ENCODE peak calls at places on chromosomes 6 and 20, in four cellular contexts. A is IMR-90, K is GM12878, C is K562. E is an unnamed sample.

GRCh38 chr6:170449231-170449630 is 103.9 kb downstream of the PSMB1 start:
- DNase-seq in A (peak), K (no peak), C (no peak), E (no peak)

GRCh38 chr6:118945217-118945616 is 10.3 kb upstream of the MCM9 start:
- DNase-seq in A (no peak), K (no peak), C (no peak), E (no peak)

GRCh38 chr6:151060742-151061100 is 179.0 kb upstream of the AKAP12 start:
- DNase-seq in A (no peak), K (no peak), C (no peak), E (no peak)

GRCh38 chr6:1971612-1972011 is 273.8 kb downstream of the GMDS start:
- DNase-seq in A (peak), K (no peak), C (no peak), E (no peak)

GRCh38 chr20:7090001-7090400 is 322.5 kb downstream of the BMP2 start:
- DNase-seq in A (no peak), K (no peak), C (no peak), E (no peak)

GRCh38 chr20:59002388-59002787 is 4.7 kb downstream of the CTSZ start:
- DNase-seq in A (no peak), K (no peak), C (no peak), E (no peak)

GRCh38 chr6:82507112-82507511 is 143.5 kb downstream of the TPBG start:
- DNase-seq in A (no peak), K (peak), C (no peak), E (no peak)

GRCh38 chr6:45163952-45164766 is 164.0 kb upstream of the RUNX2 start:
- DNase-seq in A (no peak), K (peak), C (no peak), E (no peak)

GRCh38 chr20:62120990-62121775 is 1.1 kb upstream of the LSM14B start:
- DNase-seq in A (peak), K (no peak), C (no peak), E (no peak)

GRCh38 chr6:30942338-30943060 is 1.7 kb downstream of the MUCL3 start:
- DNase-seq in A (peak), K (no peak), C (peak), E (peak)

GRCh38 chr6:170313716-170314295 is 7.2 kb downstream of the FAM120B start:
- DNase-seq in A (peak), K (no peak), C (no peak), E (no peak)

GRCh38 chr6:35267446-35267845 is 7.9 kb downstream of the ZNF76 start:
- DNase-seq in A (no peak), K (no peak), C (no peak), E (no peak)

GRCh38 chr6:151485616-151486015 is 8.2 kb upstream of the CCDC170 start:
- DNase-seq in A (peak), K (no peak), C (no peak), E (peak)

GRCh38 chr6:81981812-81982211 is 229.3 kb upstream of the TENT5A start:
- DNase-seq in A (peak), K (no peak), C (no peak), E (peak)

GRCh38 chr20:4038047-4038459 is 22.7 kb upstream of the RNF24 start:
- DNase-seq in A (peak), K (peak), C (peak), E (no peak)

GRCh38 chr20:44080646-44081267 is 106.2 kb downstream of the JPH2 start:
- DNase-seq in A (peak), K (peak), C (peak), E (peak)

GRCh38 chr6:129959358-129959930 is 58.9 kb upstream of the L3MBTL3 start:
- DNase-seq in A (no peak), K (no peak), C (no peak), E (no peak)

GRCh38 chr20:50313827-50314226 is 123.2 kb downstream of the CEBPB start:
- DNase-seq in A (no peak), K (no peak), C (no peak), E (no peak)

GRCh38 chr6:136335736-136336362 is 46.2 kb upstream of the BCLAF1 start:
- DNase-seq in A (peak), K (no peak), C (no peak), E (no peak)

GRCh38 chr6:66048684-66049474 is 341.9 kb upstream of the EYS start:
- DNase-seq in A (no peak), K (no peak), C (no peak), E (no peak)

GRCh38 chr6:82057846-82058554 is 189.5 kb downstream of the IBTK start:
- DNase-seq in A (peak), K (no peak), C (no peak), E (peak)

GRCh38 chr6:161917645-161918044 is 643.8 kb upstream of the AGPAT4 start:
- DNase-seq in A (no peak), K (no peak), C (no peak), E (no peak)

GRCh38 chr6:53833147-53833546 is 38.3 kb downstream of the LRRC1 start:
- DNase-seq in A (no peak), K (no peak), C (no peak), E (no peak)

GRCh38 chr20:60057866-60058807 is 99.9 kb downstream of the CDH26 start:
- DNase-seq in A (peak), K (no peak), C (no peak), E (no peak)

GRCh38 chr6:5025911-5026819 is 22.3 kb upstream of the RPP40 start:
- DNase-seq in A (peak), K (no peak), C (peak), E (peak)

GRCh38 chr20:17381701-17382100 is 149.5 kb downstream of the BFSP1 start:
- DNase-seq in A (no peak), K (no peak), C (no peak), E (no peak)

GRCh38 chr6:24945046-24945445 is 9.3 kb upstream of the RIPOR2 start:
- DNase-seq in A (no peak), K (no peak), C (no peak), E (no peak)

GRCh38 chr20:22350624-22351023 is 233.7 kb downstream of the FOXA2 start:
- DNase-seq in A (no peak), K (no peak), C (no peak), E (no peak)

GRCh38 chr20:21099653-21100589 is 6.2 kb downstream of the LINC00237 start:
- DNase-seq in A (peak), K (no peak), C (peak), E (no peak)

GRCh38 chr20:57433658-57434389 is 42.6 kb downstream of the RBM38 start:
- DNase-seq in A (no peak), K (no peak), C (no peak), E (no peak)

GRCh38 chr6:82182756-82183155 is 64.8 kb downstream of the IBTK start:
- DNase-seq in A (peak), K (no peak), C (no peak), E (no peak)

GRCh38 chr6:117078624-117079023 is 186.7 kb upstream of the VGLL2 start:
- DNase-seq in A (no peak), K (no peak), C (no peak), E (no peak)

GRCh38 chr20:31837896-31838397 is 7.5 kb downstream of the FOXS1 start:
- DNase-seq in A (peak), K (no peak), C (peak), E (peak)

GRCh38 chr6:14831922-14832321 is 413.9 kb upstream of the JARID2 start:
- DNase-seq in A (no peak), K (no peak), C (no peak), E (no peak)

GRCh38 chr6:71529769-71530168 is 241.2 kb downstream of the OGFRL1 start:
- DNase-seq in A (no peak), K (no peak), C (no peak), E (no peak)

GRCh38 chr6:133646021-133646682 is 242.8 kb upstream of the TCF21 start:
- DNase-seq in A (peak), K (no peak), C (no peak), E (no peak)

GRCh38 chr6:133648576-133648975 is 240.3 kb upstream of the TCF21 start:
- DNase-seq in A (peak), K (no peak), C (no peak), E (no peak)

GRCh38 chr6:133641111-133641510 is 247.8 kb upstream of the TCF21 start:
- DNase-seq in A (no peak), K (no peak), C (no peak), E (no peak)

GRCh38 chr6:133645000-133645619 is 243.8 kb upstream of the TCF21 start:
- DNase-seq in A (peak), K (no peak), C (no peak), E (no peak)

GRCh38 chr6:133644548-133644947 is 244.4 kb upstream of the TCF21 start:
- DNase-seq in A (no peak), K (no peak), C (no peak), E (no peak)
- TF ChIP-seq POLR2A in A (no peak), K (no peak), C (no peak), E (no peak)

DNA sequence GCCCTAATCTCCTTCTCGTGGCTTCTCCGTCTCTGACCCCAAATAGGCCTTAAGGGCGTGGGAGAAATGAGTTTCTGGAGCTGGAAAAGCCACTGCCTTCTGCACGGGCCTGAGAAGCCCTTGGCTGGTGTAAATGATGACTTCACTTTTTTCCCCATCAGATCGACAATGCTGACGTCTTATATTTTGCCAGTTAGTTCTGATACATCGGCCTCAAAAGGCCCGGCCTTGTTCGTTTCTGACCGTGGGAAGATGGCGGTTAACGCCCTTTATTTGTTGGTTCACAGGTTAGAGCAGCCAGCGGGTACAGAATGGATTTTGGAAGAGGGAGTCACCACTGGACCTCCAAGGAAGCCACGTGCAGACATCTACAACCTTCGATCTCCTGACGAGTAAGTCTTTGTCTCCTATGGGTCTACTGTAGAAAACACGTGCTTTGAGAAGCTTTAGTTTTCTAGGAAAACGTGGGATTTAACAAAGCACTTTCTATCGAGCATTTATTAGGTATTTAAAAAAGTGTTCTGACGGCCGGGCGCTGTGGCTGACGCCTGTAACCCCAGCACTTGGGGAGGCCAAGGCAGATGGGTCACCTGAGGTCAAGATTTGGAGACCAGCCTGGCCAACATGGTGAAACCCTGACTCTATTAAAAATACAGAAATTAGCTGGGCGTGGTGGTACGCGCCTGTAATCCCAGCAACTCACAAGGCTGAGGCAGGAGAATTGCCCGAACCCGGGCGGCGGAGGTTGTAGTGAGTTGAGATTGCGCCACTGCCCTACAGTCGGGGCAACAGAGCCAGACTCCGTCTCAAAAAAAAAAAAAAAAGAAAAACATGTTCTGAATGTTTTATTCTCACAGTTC is 1.2 kb upstream of the ZNFX1 start:
- DNase-seq in A (no peak), K (no peak), C (peak), E (no peak)
- TF ChIP-seq FOS in A (no peak), K (no peak), C (no peak), E (no peak)

GRCh38 chr6:99236010-99236409 is 113.5 kb downstream of the FAXC start:
- DNase-seq in A (no peak), K (no peak), C (no peak), E (no peak)

GRCh38 chr6:99233219-99233618 is 116.3 kb downstream of the FAXC start:
- DNase-seq in A (no peak), K (no peak), C (no peak), E (no peak)

GRCh38 chr6:99232003-99232402 is 117.5 kb downstream of the FAXC start:
- DNase-seq in A (no peak), K (no peak), C (no peak), E (no peak)
- TF ChIP-seq POLR2A in A (no peak), K (no peak), C (no peak), E (no peak)

GRCh38 chr20:34210271-34210670 is 31.0 kb upstream of the ASIP start:
- DNase-seq in A (no peak), K (no peak), C (no peak), E (no peak)
- TF ChIP-seq FOS in A (no peak), K (no peak), C (no peak), E (no peak)

DNA sequence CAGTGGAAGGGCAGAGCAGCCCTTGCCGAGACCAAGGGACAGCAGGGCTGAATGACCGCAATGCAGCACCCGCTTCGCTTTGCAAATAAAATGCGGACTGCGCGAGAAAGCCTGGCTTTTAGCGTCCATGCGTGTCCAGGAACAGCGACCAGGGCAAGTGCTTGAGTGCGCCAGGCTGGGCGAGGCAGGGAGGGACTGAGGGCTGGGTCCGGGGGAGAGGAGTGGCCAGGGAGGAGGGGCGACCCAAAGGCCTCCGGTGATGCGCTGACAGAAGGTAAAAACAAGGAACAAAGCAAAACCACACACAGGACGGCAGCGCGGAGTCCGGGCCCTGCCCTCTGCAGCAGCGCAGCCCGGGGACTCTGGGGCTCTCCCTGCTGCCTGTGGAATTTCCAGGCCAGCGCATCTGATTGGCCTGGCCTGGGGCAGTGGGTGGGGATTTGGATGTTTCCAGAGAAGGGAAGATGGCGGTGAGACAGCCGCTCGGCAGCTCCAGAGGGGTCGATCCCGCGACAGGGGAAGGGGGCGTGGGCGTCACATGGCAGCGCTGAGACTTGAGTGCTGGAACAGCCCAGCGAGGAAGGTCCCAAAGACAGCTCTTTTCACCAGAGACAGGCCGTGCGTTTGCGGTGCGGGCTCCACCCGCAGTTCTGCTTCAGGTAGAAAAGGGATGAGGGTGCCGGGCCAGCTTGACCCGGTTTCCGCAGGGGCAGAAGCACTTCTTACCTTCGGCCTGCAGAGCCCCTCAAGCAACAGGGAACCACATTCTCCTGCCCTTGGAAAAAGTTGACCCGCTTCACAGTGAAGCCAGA is 51.8 kb downstream of the SSR1 start:
- DNase-seq in A (peak), K (no peak), C (peak), E (peak)
- TF ChIP-seq POLR2A in A (peak), K (no peak), C (peak), E (peak)

GRCh38 chr6:32439708-32440214 is at the start of gene HLA-DRA:
- DNase-seq in A (peak), K (peak), C (peak), E (peak)
- TF ChIP-seq FOS in A (no peak), K (peak), C (peak), E (no peak)

GRCh38 chr6:357791-358341 is 33.7 kb upstream of the IRF4 start:
- DNase-seq in A (no peak), K (no peak), C (no peak), E (no peak)
- TF ChIP-seq POLR2A in A (no peak), K (no peak), C (no peak), E (no peak)

GRCh38 chr6:42093582-42094329 is 43.4 kb downstream of the TAF8 start:
- DNase-seq in A (no peak), K (no peak), C (peak), E (no peak)
- TF ChIP-seq FOS in A (no peak), K (no peak), C (no peak), E (no peak)

GRCh38 chr6:156697224-156697623 is 80.0 kb upstream of the ARID1B start:
- DNase-seq in A (no peak), K (peak), C (no peak), E (no peak)

GRCh38 chr6:156699017-156699421 is 78.2 kb upstream of the ARID1B start:
- DNase-seq in A (peak), K (peak), C (no peak), E (peak)

GRCh38 chr6:156700440-156701057 is 76.6 kb upstream of the ARID1B start:
- DNase-seq in A (no peak), K (no peak), C (no peak), E (no peak)

GRCh38 chr6:156695747-156696146 is 81.4 kb upstream of the ARID1B start:
- DNase-seq in A (no peak), K (no peak), C (no peak), E (no peak)

DNA sequence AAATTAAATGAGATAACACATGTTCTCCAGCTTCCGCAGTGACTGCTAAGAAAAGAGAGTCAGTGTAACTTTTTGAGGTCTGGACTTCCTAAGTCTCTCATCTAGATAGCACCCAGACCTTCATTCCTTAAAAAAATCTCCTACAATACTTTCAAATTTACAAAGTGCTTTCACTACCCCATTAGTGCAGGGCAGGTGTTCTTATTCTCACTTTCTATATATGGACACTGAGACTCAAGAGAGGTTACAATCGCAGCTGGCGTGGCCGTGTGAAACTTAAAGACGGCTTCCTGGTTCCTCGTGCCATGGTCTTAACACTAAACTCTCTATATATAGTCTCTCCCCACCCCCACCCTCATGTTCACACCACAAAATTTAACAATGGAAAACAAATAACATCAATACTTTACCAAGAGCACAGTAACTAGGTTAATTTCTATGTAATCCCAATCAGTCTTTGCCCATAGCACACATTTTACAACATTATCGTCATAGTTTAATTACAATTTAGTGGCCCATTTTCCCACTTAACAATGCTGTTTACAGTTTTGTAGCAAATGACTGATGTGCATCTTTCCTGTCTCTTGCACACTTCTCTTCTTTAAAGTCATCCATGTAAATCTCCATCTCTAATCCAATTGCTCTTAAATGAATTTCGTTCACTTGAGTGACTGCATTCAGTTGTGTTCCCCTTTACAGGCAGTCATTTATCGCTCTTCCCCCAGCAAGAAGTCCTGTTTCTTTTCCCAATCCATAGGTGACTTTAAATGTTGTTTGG is 78.8 kb upstream of the ARID1B start:
- DNase-seq in A (no peak), K (peak), C (no peak), E (no peak)
- TF ChIP-seq POLR2A in A (no peak), K (no peak), C (no peak), E (no peak)

GRCh38 chr6:33384581-33385020 is 7.0 kb upstream of the KIFC1 start:
- DNase-seq in A (peak), K (no peak), C (peak), E (peak)
- TF ChIP-seq FOS in A (no peak), K (no peak), C (no peak), E (no peak)

E was measured in endothelial cell of umbilical vein.